ENCODE peak calls at places on chromosomes 16 and 17, in four cellular contexts. One of them, this sample, is unnamed.

GRCh38 chr17:40530988-40531971 is 29.9 kb upstream of the TNS4 start:
- DNase-seq in dorsolateral prefrontal cortex: no peak
- DNase-seq in IMR-90: no peak
- DNase-seq in fibroblast of lung: no peak
- DNase-seq in this sample: no peak

GRCh38 chr17:76586741-76587487 is 1.3 kb upstream of the ST6GALNAC2 start:
- DNase-seq in dorsolateral prefrontal cortex: no peak
- DNase-seq in IMR-90: no peak
- DNase-seq in fibroblast of lung: no peak
- DNase-seq in this sample: no peak

GRCh38 chr17:859461-860195 is 77.5 kb downstream of the MRM3 start:
- DNase-seq in dorsolateral prefrontal cortex: no peak
- DNase-seq in IMR-90: peak
- DNase-seq in fibroblast of lung: peak
- DNase-seq in this sample: peak

GRCh38 chr17:258045-258734 is 76.7 kb upstream of the DOC2B start:
- DNase-seq in dorsolateral prefrontal cortex: peak
- DNase-seq in IMR-90: no peak
- DNase-seq in fibroblast of lung: no peak
- DNase-seq in this sample: no peak

GRCh38 chr16:19645557-19645981 is 72.5 kb downstream of the KNOP1 start:
- DNase-seq in dorsolateral prefrontal cortex: no peak
- DNase-seq in IMR-90: peak
- DNase-seq in fibroblast of lung: peak
- DNase-seq in this sample: no peak

GRCh38 chr16:50315346-50315997 is 49.1 kb downstream of the ADCY7 start:
- DNase-seq in dorsolateral prefrontal cortex: peak
- DNase-seq in IMR-90: no peak
- DNase-seq in fibroblast of lung: peak
- DNase-seq in this sample: no peak

GRCh38 chr17:67613961-67614360 is 103.8 kb upstream of the NOL11 start:
- DNase-seq in dorsolateral prefrontal cortex: no peak
- DNase-seq in IMR-90: no peak
- DNase-seq in fibroblast of lung: no peak
- DNase-seq in this sample: no peak

GRCh38 chr16:9837481-9837880 is 344.7 kb downstream of the GRIN2A start:
- DNase-seq in dorsolateral prefrontal cortex: no peak
- DNase-seq in IMR-90: no peak
- DNase-seq in fibroblast of lung: peak
- DNase-seq in this sample: peak

GRCh38 chr17:83181991-83182619 is 102.7 kb downstream of the METRNL start:
- DNase-seq in dorsolateral prefrontal cortex: no peak
- DNase-seq in IMR-90: no peak
- DNase-seq in fibroblast of lung: no peak
- DNase-seq in this sample: no peak

GRCh38 chr16:56257260-56257659 is 66.0 kb downstream of the GNAO1 start:
- DNase-seq in dorsolateral prefrontal cortex: no peak
- DNase-seq in IMR-90: peak
- DNase-seq in fibroblast of lung: no peak
- DNase-seq in this sample: no peak

GRCh38 chr16:30124985-30125379 is 2.0 kb upstream of the MAPK3 start:
- DNase-seq in dorsolateral prefrontal cortex: no peak
- DNase-seq in IMR-90: no peak
- DNase-seq in fibroblast of lung: no peak
- DNase-seq in this sample: no peak
- H3K4me3 ChIP-seq in dorsolateral prefrontal cortex: no peak
- H3K4me3 ChIP-seq in IMR-90: no peak
- H3K4me3 ChIP-seq in fibroblast of lung: no peak
- H3K4me3 ChIP-seq in this sample: no peak

DNA sequence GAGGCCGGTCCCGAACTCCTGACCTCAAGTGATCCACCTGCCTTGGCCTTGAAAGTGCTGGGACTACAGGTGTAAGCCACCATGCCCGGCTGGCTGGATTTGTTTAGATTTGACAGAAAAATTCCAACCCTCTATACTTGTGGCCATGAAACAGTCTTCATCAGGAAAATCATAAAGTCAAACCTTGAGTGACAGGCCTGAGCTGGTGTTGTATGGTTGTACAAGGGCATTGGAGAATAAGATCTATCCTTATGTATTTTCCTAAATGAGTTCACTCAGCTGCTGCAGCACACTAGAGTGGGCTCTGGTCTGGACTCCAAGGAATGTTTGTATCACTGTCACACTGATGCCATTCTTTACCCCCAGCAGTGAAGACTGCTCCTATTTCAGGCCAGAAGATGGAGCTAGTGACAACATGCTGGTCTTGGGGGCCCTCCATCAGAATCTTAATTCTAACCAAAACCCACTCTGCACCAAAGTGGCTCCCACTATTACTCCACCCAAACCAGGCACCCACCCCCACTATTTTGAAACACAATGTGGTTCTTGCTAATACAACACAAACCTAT is 27.4 kb downstream of the SNX11 start:
- DNase-seq in dorsolateral prefrontal cortex: no peak
- DNase-seq in IMR-90: no peak
- DNase-seq in fibroblast of lung: no peak
- DNase-seq in this sample: no peak
- TF ChIP-seq CTCF in dorsolateral prefrontal cortex: no peak
- TF ChIP-seq CTCF in IMR-90: peak
- TF ChIP-seq CTCF in fibroblast of lung: no peak
- TF ChIP-seq CTCF in this sample: no peak

GRCh38 chr16:74868501-74868900 is 93.9 kb upstream of the FA2H start:
- DNase-seq in dorsolateral prefrontal cortex: no peak
- DNase-seq in IMR-90: peak
- DNase-seq in fibroblast of lung: peak
- DNase-seq in this sample: peak
- H3K4me3 ChIP-seq in dorsolateral prefrontal cortex: no peak
- H3K4me3 ChIP-seq in IMR-90: no peak
- H3K4me3 ChIP-seq in fibroblast of lung: no peak
- H3K4me3 ChIP-seq in this sample: no peak

GRCh38 chr17:79702071-79702470 is 28.7 kb upstream of the ENPP7 start:
- DNase-seq in dorsolateral prefrontal cortex: no peak
- DNase-seq in IMR-90: no peak
- DNase-seq in fibroblast of lung: no peak
- DNase-seq in this sample: no peak
- TF ChIP-seq CTCF in dorsolateral prefrontal cortex: no peak
- TF ChIP-seq CTCF in IMR-90: no peak
- TF ChIP-seq CTCF in fibroblast of lung: no peak
- TF ChIP-seq CTCF in this sample: no peak

DNA sequence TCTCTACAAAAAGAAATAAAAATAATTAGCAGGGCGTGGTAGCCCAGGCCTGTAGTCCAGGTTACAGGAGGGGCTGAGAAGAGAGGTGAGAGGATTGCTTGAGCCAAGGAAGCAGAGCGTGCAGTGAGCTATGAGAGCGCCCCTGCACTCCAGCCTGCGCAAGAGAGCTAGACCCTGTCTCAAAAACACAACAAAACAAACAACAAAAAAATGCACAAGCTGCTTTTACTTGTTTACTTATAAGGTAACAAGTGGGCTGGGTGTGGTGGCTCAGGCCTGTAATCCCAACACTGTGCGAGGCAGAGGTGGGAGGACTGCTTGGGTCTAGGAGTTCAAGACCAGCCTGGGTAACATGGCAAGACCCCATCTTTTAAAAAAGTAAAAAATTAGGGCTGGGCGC is 1.7 kb downstream of the CYTH1 start:
- DNase-seq in dorsolateral prefrontal cortex: no peak
- DNase-seq in IMR-90: no peak
- DNase-seq in fibroblast of lung: no peak
- DNase-seq in this sample: no peak
- H3K4me3 ChIP-seq in dorsolateral prefrontal cortex: peak
- H3K4me3 ChIP-seq in IMR-90: no peak
- H3K4me3 ChIP-seq in fibroblast of lung: peak
- H3K4me3 ChIP-seq in this sample: no peak

DNA sequence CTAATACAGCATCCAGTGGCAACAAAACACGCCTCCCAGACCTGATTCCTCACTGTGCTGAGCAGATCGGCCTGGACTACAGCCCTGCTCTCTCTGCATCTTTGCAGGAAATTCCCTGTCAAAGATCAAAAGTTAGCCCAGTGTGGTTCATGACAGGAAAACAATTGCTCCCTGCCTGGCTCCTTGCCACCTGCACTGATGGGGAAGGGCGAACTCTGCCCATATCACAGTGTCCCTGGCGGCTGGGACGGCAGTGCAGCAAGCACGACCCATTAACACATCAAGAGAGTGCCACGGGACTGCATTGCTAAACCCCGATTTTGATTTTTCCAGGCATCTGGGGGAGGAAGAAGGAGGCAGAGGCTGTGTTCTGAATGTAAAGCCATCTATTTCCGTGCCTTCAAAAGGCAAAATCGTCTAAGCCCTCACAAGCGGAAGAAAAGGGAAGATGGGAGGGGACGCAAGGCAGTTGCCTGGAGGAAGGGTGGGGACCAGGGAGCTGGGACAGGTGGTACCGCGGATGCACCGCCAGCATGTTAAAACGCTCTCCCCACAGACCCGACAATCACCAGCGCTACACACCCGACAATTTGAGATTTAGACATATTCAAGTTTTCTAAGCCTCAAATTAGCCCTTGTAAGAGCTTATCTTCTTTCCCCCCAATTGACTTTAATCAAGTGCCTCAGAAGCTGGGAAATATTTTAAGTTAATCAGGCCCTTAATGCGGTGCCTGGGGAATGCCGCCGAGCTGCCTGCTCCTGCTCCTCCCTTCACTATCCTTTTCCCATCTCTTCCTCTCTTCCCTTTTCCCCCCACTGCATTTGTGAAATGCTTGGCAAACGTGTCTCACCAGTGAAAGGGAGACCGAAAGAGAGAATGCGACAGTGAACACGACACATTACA is 238.8 kb upstream of the CDH5 start:
- DNase-seq in dorsolateral prefrontal cortex: peak
- DNase-seq in IMR-90: no peak
- DNase-seq in fibroblast of lung: peak
- DNase-seq in this sample: no peak
- TF ChIP-seq CTCF in dorsolateral prefrontal cortex: no peak
- TF ChIP-seq CTCF in IMR-90: no peak
- TF ChIP-seq CTCF in fibroblast of lung: peak
- TF ChIP-seq CTCF in this sample: no peak

GRCh38 chr17:57255182-57255775 is 1.0 kb upstream of the MSI2 start:
- DNase-seq in dorsolateral prefrontal cortex: no peak
- DNase-seq in IMR-90: no peak
- DNase-seq in fibroblast of lung: no peak
- DNase-seq in this sample: no peak
- H3K4me3 ChIP-seq in dorsolateral prefrontal cortex: peak
- H3K4me3 ChIP-seq in IMR-90: peak
- H3K4me3 ChIP-seq in fibroblast of lung: peak
- H3K4me3 ChIP-seq in this sample: peak

DNA sequence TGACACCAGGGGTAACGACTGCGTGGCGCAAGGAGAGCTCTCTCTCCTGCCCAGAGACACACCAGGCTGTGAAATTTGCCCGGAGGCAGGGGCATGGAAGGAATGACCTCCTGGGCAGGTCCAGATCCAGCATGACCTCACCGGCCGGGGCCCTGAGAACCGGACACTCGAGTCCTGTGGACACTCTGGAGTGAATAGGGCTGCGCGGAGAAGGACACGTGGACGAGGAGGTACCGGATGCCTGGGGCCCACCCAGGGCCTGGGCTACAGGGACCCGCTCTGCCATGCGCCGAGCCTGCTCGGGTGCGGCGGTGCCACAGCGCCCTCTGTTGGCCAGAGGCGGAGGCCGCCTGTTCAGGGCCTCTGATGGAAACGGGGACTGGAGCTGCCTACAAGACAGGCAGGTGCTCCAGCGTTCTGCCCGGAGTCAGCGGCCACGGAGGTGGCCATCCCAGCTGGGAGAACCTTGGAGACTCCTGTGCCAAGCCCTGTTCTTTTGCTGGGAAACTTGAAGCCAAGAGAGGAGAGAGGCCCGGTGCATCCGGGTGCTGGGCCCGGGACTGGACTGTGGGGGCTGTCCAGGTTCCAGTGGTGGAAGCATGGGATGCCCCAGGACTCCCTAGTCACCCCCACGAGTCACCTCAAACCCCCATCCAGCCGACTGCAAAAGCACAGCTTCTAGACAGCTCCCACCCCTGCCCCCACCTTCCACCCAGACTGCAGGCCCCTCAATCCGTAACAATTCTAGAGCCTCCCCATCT is 19.3 kb upstream of the NXPH3 start:
- DNase-seq in dorsolateral prefrontal cortex: peak
- DNase-seq in IMR-90: peak
- DNase-seq in fibroblast of lung: peak
- DNase-seq in this sample: peak
- TF ChIP-seq CTCF in dorsolateral prefrontal cortex: peak
- TF ChIP-seq CTCF in IMR-90: peak
- TF ChIP-seq CTCF in fibroblast of lung: peak
- TF ChIP-seq CTCF in this sample: peak

GRCh38 chr17:75526555-75527270 is 1.2 kb downstream of the LLGL2 start:
- DNase-seq in dorsolateral prefrontal cortex: no peak
- DNase-seq in IMR-90: no peak
- DNase-seq in fibroblast of lung: no peak
- DNase-seq in this sample: no peak
- H3K4me3 ChIP-seq in dorsolateral prefrontal cortex: peak
- H3K4me3 ChIP-seq in IMR-90: no peak
- H3K4me3 ChIP-seq in fibroblast of lung: no peak
- H3K4me3 ChIP-seq in this sample: no peak